ENCODE peak calls at places on chromosome 20, in seven cellular contexts. U is epithelial cell of esophagus, F is osteoblast, V is cardiac fibroblast, S is breast epithelium, P is heart right ventricle, J is pancreas. M is an unnamed sample.

GRCh38 chr20:63064310-63064709 is 57.5 kb upstream of the BHLHE23 start:
- DNase-seq in J (no peak), U (no peak), S (no peak), F (peak; percentile 69), V (no peak), P (peak; percentile 2), M (no peak)

GRCh38 chr20:62422636-62423325 is 4.6 kb downstream of the RBBP8NL start:
- DNase-seq in P (no peak), S (no peak), V (no peak), U (no peak), J (no peak), F (no peak), M (no peak)

GRCh38 chr20:43761396-43762340 is 34.9 kb upstream of the GTSF1L start:
- DNase-seq in S (no peak), U (peak; percentile 38), V (no peak), P (no peak), J (no peak), F (no peak), M (peak; percentile 51)

GRCh38 chr20:59392741-59393140 is 92.3 kb downstream of the EDN3 start:
- DNase-seq in F (no peak), V (no peak), J (no peak), S (no peak), U (no peak), P (no peak), M (no peak)

GRCh38 chr20:46255440-46256104 is 52.7 kb downstream of the CDH22 start:
- DNase-seq in S (peak; percentile 30), F (peak; percentile 87), J (peak; percentile 98), P (peak; percentile 78), V (peak; percentile 55), U (peak; percentile 96), M (no peak)

GRCh38 chr20:39880890-39881289 is 808.1 kb downstream of the MAFB start:
- DNase-seq in P (no peak), F (no peak), S (no peak), J (no peak), U (peak; percentile 87), V (peak; percentile 7), M (peak; percentile 41)

GRCh38 chr20:62339647-62340062 is 27.5 kb downstream of the LAMA5 start:
- DNase-seq in J (peak; percentile 8), V (no peak), U (no peak), F (no peak), P (no peak), S (no peak), M (no peak)

GRCh38 chr20:62441986-62442539 is 14.7 kb upstream of the RBBP8NL start:
- DNase-seq in U (no peak), S (no peak), F (no peak), J (no peak), P (no peak), V (no peak), M (no peak)

GRCh38 chr20:50659975-50660670 is 31.2 kb downstream of the RIPOR3 start:
- DNase-seq in S (no peak), J (no peak), U (no peak), P (no peak), F (no peak), V (no peak), M (no peak)

GRCh38 chr20:50658804-50659380 is 32.5 kb downstream of the RIPOR3 start:
- DNase-seq in J (no peak), F (no peak), P (no peak), V (peak; percentile 69), S (no peak), U (peak; percentile 29), M (peak; percentile 86)

GRCh38 chr20:50666709-50667310 is 24.5 kb downstream of the RIPOR3 start:
- DNase-seq in F (no peak), P (no peak), U (no peak), V (no peak), S (no peak), J (no peak), M (no peak)

GRCh38 chr20:50664248-50664647 is 27.1 kb downstream of the RIPOR3 start:
- DNase-seq in U (no peak), P (peak; percentile 64), V (no peak), J (no peak), S (no peak), F (no peak), M (no peak)

DNA sequence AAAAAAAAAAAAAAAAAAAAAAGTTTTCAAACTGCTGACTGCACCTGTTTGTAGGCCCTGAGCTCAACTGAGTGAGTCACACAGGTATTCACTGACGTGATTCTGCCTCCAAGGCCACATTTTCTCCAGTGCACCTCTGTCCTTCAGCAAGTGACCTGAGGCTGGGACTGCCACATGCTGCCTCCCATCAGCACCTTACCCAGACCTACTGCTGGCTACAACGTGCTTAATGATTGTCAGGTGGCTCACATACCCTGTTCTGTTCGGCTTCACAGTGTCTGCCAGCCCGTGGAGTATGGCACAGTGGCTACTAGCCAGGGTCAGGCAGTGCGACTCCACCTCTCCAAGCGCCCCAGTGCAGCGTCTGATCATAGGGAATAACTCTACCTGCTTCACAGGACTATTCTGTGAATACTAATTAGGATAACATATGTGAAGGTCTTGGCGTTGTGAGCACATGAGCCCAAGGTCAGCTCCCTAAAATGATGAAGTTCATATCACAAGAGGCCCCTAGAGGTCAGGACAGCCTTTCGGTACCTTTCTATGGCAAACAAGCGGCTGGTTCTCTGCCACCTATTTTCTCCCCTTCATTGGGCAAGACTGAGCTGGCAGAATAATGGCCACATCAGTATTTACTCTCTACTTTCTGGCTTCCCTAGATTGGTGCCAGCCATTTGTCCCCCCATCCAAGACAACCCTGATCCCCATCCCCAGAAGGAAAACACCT is 28.1 kb downstream of the RIPOR3 start:
- DNase-seq in F (no peak), P (no peak), S (peak; percentile 75), J (peak; percentile 75), U (peak; percentile 84), V (no peak), M (no peak)
- TF ChIP-seq CTCF in F (peak; percentile 15), P (no peak), S (no peak), J (no peak), U (peak; percentile 17), V (no peak), M (no peak)

GRCh38 chr20:47356220-47356525 is 326 bp downstream of the ZMYND8 start:
- DNase-seq in S (no peak), V (no peak), J (no peak), U (no peak), P (no peak), F (no peak), M (no peak)

GRCh38 chr20:47357296-47358051 is 975 bp upstream of the ZMYND8 start:
- DNase-seq in V (peak; percentile 94), P (peak; percentile 80), F (peak; percentile 87), U (peak; percentile 87), J (peak; percentile 96), S (peak; percentile 90), M (peak; percentile 93)

GRCh38 chr20:47355489-47356219 is 845 bp downstream of the ZMYND8 start:
- DNase-seq in S (no peak), J (no peak), U (no peak), V (peak; percentile 74), P (no peak), F (no peak), M (no peak)

GRCh38 chr20:47358052-47358671 is 1.7 kb upstream of the ZMYND8 start:
- DNase-seq in P (no peak), J (no peak), F (no peak), U (no peak), V (no peak), S (no peak), M (no peak)

DNA sequence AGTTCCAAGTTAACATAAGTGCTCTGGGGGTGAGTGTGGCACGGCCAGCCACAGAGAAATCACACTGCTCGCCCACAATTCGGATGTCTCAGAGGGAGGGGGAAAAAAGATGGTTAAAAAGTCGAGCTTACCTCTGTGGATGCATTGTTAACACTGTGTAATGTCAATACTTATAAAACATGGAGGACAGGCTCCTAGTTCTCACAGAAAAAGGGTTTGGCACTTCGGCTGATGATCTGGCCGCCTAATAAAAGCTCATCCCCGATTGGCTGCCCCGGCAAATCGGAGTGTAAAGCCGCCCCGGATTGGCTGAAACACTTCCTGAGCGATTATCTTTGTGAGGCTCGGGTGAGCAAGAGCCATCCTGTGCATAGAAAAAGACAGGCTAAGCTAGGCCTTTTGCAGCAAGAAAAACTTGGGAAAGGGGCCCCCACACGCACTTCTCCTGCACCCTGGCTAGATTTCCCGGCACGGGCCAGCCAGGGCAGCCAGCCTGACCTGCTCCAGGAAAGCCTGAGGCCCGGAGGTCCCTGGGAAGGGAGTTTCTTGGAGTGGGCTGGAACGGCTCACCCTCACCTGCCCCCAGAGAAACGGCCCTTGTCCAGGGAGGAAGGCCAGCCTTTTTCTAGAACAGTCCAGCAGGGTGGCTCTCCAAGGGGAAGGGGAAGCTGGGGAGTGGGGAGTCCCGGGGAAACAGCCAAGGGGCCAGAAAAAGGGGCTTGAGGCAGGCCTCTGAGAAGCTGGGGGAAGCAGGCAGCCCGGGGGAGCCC is at the start of gene ZMYND8:
- DNase-seq in S (peak; percentile 89), V (peak; percentile 96), F (peak; percentile 96), U (peak; percentile 87), J (peak; percentile 87), P (peak; percentile 86), M (peak; percentile 89)
- H3K4me3 ChIP-seq in S (peak within 1 kb of the TSS; percentile 30), V (peak within 1 kb of the TSS; percentile 56), F (peak within 1 kb of the TSS; percentile 56), U (peak within 1 kb of the TSS; percentile 47), J (peak within 1 kb of the TSS; percentile 7), P (no peak within 1 kb of the TSS), M (peak within 1 kb of the TSS; percentile 40)

GRCh38 chr20:41408986-41409385 is 42.4 kb upstream of the EMILIN3 start:
- DNase-seq in F (no peak), U (no peak), P (no peak), J (no peak), S (no peak), V (no peak), M (no peak)

GRCh38 chr20:41412324-41412723 is 45.7 kb upstream of the EMILIN3 start:
- DNase-seq in J (no peak), P (no peak), F (no peak), V (no peak), U (peak; percentile 29), S (no peak), M (no peak)

GRCh38 chr20:41408131-41408789 is 41.6 kb upstream of the EMILIN3 start:
- DNase-seq in S (no peak), U (no peak), F (no peak), P (no peak), V (no peak), J (no peak), M (no peak)

GRCh38 chr20:41413169-41413568 is 46.6 kb upstream of the EMILIN3 start:
- DNase-seq in S (no peak), J (no peak), F (no peak), V (no peak), U (peak; percentile 17), P (no peak), M (no peak)

GRCh38 chr20:41411458-41411857 is 44.8 kb upstream of the EMILIN3 start:
- DNase-seq in U (peak; percentile 36), S (no peak), J (no peak), P (no peak), V (peak; percentile 64), F (peak; percentile 93), M (peak; percentile 74)
- TF ChIP-seq CTCF in U (peak; percentile 37), S (peak; percentile 16), J (no peak), P (peak; percentile 47), V (peak; percentile 32), F (peak; percentile 56), M (peak; percentile 58)

DNA sequence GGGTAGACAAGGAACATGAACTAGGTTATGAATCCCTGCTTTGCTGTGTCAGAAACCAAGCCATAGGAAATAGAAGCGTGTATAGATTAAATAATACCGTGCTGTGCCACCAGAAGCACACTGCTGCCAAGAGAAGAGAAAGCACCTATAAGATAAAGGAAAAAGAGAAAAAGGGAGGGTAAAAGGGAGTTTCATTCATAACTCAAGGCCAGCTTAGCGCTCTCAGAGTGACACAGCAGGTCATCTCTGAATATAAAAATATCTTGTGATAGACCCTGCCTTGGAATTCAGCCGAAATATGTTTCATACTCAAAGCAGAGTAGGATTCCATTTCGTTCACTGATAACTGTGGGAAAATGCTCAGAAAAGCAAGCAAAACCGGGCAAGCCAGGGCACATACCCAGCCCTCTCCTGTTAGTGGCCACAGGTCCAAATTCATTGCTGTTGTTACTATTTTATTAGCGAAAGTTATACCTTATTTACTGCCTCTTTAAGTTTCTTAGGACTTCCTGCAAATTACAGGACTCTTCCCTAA is 8.7 kb downstream of the JAG1 start:
- DNase-seq in S (no peak), J (no peak), V (peak; percentile 40), P (no peak), F (no peak), U (peak; percentile 83), M (no peak)
- H3K4me3 ChIP-seq in S (no peak overlapping the region), J (no peak overlapping the region), V (no peak overlapping the region), P (no peak overlapping the region), F (no peak overlapping the region), U (peak overlapping the region; percentile 26), M (no peak overlapping the region)